ENCODE peak calls at places on chromosome 12, in ten cellular contexts. J, U, O, X, Q, R, E, D, V and T are unnamed samples.

GRCh38 chr12:120847392-120848157 is 56.6 kb downstream of the SPPL3 start:
- DNase-seq in J (no peak), U (no peak), O (no peak), X (no peak), Q (peak; percentile 67), R (no peak), E (peak; percentile 34), D (no peak), V (no peak), T (no peak)

GRCh38 chr12:51009038-51009437 is 17.1 kb downstream of the SLC11A2 start:
- DNase-seq in J (no peak), U (no peak), O (peak; percentile 72), X (peak; percentile 17), Q (no peak), R (peak; percentile 66), E (no peak), D (peak; percentile 88), V (no peak), T (peak; percentile 55)

GRCh38 chr12:59027199-59027598 is 106.9 kb upstream of the LRIG3 start:
- DNase-seq in J (no peak), U (no peak), O (no peak), X (no peak), Q (no peak), R (no peak), E (peak; percentile 49), D (no peak), V (no peak), T (no peak)

GRCh38 chr12:95205685-95206084 is 11.6 kb downstream of the FGD6 start:
- DNase-seq in J (peak; percentile 90), U (peak; percentile 61), O (peak; percentile 41), X (peak; percentile 28), Q (no peak), R (no peak), E (peak; percentile 80), D (no peak), V (no peak), T (no peak)

GRCh38 chr12:126248871-126249403 is 1183.7 kb downstream of the AACS start:
- DNase-seq in J (no peak), U (no peak), O (no peak), X (no peak), Q (no peak), R (no peak), E (no peak), D (no peak), V (no peak), T (no peak)

GRCh38 chr12:116559330-116560080 is at the start of gene MAP1LC3B2:
- DNase-seq in J (peak; percentile 39), U (no peak), O (peak; percentile 44), X (peak; percentile 30), Q (peak; percentile 99), R (peak; percentile 43), E (peak; percentile 74), D (peak; percentile 81), V (peak; percentile 68), T (peak; percentile 87)

GRCh38 chr12:65827827-65828231 is 3.5 kb downstream of the HMGA2 start:
- DNase-seq in J (no peak), U (no peak), O (no peak), X (no peak), Q (no peak), R (no peak), E (peak; percentile 35), D (no peak), V (no peak), T (no peak)

GRCh38 chr12:101935769-101936741 is 58.7 kb downstream of the DRAM1 start:
- DNase-seq in J (peak; percentile 99), U (peak; percentile 93), O (peak; percentile 77), X (peak; percentile 38), Q (peak; percentile 96), R (peak; percentile 73), E (peak; percentile 37), D (no peak), V (no peak), T (no peak)

GRCh38 chr12:57210926-57211700 is 5.5 kb upstream of the NXPH4 start:
- DNase-seq in J (no peak), U (no peak), O (no peak), X (no peak), Q (no peak), R (no peak), E (no peak), D (no peak), V (no peak), T (no peak)

GRCh38 chr12:46516933-46517578 is 144.5 kb upstream of the SLC38A2 start:
- DNase-seq in J (no peak), U (no peak), O (no peak), X (no peak), Q (peak; percentile 82), R (no peak), E (no peak), D (no peak), V (no peak), T (no peak)

GRCh38 chr12:116687888-116688287 is 50.0 kb downstream of the SPRING1 start:
- DNase-seq in J (no peak), U (no peak), O (no peak), X (no peak), Q (no peak), R (peak; percentile 46), E (peak; percentile 42), D (no peak), V (no peak), T (peak; percentile 26)

GRCh38 chr12:1917172-1918070 is 1.0 kb downstream of the CACNA2D4 start:
- DNase-seq in J (no peak), U (no peak), O (peak; percentile 21), X (peak; percentile 5), Q (no peak), R (no peak), E (no peak), D (no peak), V (no peak), T (no peak)

GRCh38 chr12:100651108-100651507 is 77.6 kb downstream of the GAS2L3 start:
- DNase-seq in J (no peak), U (no peak), O (no peak), X (no peak), Q (no peak), R (no peak), E (no peak), D (no peak), V (no peak), T (no peak)
- TF ChIP-seq CTCF in J (no peak), U (no peak), O (no peak), X (no peak), Q (peak; percentile 47), R (no peak), E (peak; percentile 48), D (no peak), V (no peak), T (no peak)

DNA sequence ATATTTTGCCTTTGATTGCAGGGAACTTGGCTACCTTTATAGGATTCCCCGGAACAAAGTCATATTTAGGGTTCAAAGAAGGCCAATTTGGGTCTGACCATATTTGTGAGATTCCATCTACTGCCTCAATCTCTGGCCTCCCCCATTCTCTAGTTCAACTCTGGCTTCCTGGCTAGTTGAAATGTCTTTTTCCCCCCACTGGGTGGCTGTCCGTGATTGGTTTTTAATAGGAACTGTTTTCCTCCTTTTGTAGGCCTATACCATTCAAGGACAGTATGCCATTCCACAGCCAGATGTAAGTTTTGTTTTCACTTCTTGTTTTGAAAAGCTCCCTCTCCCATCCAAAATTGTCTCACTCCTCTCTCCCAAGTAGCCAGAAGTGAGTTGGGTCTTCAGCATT is 13.8 kb downstream of the PCBP2 start:
- DNase-seq in J (no peak), U (no peak), O (no peak), X (no peak), Q (no peak), R (no peak), E (no peak), D (no peak), V (no peak), T (no peak)
- TF ChIP-seq CTCF in J (no peak), U (peak; percentile 4), O (no peak), X (no peak), Q (no peak), R (peak; percentile 5), E (no peak), D (no peak), V (no peak), T (no peak)

DNA sequence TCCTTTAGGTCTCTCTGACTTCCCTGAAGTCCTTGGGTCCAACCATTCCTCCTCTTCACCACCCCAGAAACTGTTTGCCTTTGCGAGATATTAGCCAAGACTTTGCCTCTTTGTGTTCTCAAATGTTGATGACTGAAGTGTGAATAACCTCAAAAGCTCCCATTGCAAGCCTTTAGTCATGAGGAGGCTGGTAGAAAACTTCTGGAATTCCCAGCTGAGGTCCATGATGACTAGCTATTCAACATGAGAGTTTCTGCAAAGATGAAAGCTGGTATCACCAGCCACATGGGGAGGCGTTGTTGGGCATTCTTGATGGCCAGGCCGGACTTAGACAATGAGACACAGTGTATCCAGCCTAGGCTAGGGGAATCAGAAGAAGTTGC is 111.7 kb downstream of the TBX5 start:
- DNase-seq in J (peak; percentile 10), U (no peak), O (no peak), X (no peak), Q (no peak), R (no peak), E (no peak), D (no peak), V (no peak), T (no peak)
- TF ChIP-seq CTCF in J (no peak), U (no peak), O (no peak), X (no peak), Q (no peak), R (no peak), E (no peak), D (no peak), V (no peak), T (no peak)

GRCh38 chr12:22116376-22116775 is 70.4 kb downstream of the CMAS start:
- DNase-seq in J (no peak), U (no peak), O (no peak), X (no peak), Q (no peak), R (no peak), E (no peak), D (no peak), V (no peak), T (no peak)

GRCh38 chr12:22117551-22117950 is 71.5 kb downstream of the CMAS start:
- DNase-seq in J (no peak), U (no peak), O (no peak), X (no peak), Q (no peak), R (no peak), E (no peak), D (no peak), V (no peak), T (no peak)

GRCh38 chr12:22124987-22125386 is 79.0 kb downstream of the CMAS start:
- DNase-seq in J (no peak), U (no peak), O (no peak), X (no peak), Q (no peak), R (no peak), E (no peak), D (no peak), V (no peak), T (no peak)

GRCh38 chr12:22118206-22118605 is 72.2 kb downstream of the CMAS start:
- DNase-seq in J (no peak), U (no peak), O (no peak), X (no peak), Q (no peak), R (no peak), E (no peak), D (no peak), V (no peak), T (no peak)

DNA sequence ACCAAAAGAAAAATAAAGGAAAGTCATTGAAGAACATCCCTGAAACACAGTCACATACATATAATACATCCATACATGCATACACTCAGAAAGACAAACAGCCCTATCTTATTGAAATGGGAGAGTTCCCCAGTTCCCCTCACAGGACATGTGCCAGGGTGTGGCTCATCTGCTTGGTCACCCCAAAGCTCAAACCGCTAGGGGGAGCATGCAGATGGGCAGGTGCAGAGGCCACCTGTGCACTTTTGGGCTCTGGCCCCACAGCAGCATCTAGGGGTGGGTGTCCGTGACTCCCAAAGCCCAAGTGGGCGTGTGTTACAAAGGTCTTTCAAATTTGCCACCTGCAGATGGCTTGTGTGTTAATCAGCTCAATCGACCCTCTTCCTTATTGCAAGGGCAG is 75.2 kb downstream of the CMAS start:
- DNase-seq in J (no peak), U (no peak), O (no peak), X (no peak), Q (no peak), R (no peak), E (peak; percentile 8), D (no peak), V (no peak), T (peak; percentile 35)
- TF ChIP-seq CTCF in J (no peak), U (peak; percentile 27), O (no peak), X (no peak), Q (peak; percentile 63), R (no peak), E (peak; percentile 42), D (peak; percentile 31), V (peak; percentile 10), T (no peak)